ENCODE peak calls at places on chromosomes 5 and 9, in four cellular contexts. C, S, Y and E are unnamed samples.

GRCh38 chr5:59300930-59301329 is 592.6 kb downstream of the PDE4D start:
- DNase-seq in C (no peak), S (no peak), Y (no peak), E (no peak)

GRCh38 chr5:147567917-147568598 is 58.2 kb upstream of the DPYSL3 start:
- DNase-seq in C (no peak), S (no peak), Y (no peak), E (no peak)

GRCh38 chr5:112833971-112834370 is 27.1 kb upstream of the SRP19 start:
- DNase-seq in C (no peak), S (no peak), Y (no peak), E (no peak)

GRCh38 chr5:136642976-136643375 is 277.6 kb upstream of the TRPC7 start:
- DNase-seq in C (no peak), S (no peak), Y (no peak), E (no peak)

GRCh38 chr5:123086376-123087055 is 2.5 kb upstream of the PRDM6 start:
- DNase-seq in C (no peak), S (no peak), Y (no peak), E (no peak)

GRCh38 chr5:123142206-123142915 is 53.3 kb downstream of the PRDM6 start:
- DNase-seq in C (no peak), S (no peak), Y (no peak), E (no peak)

GRCh38 chr9:129482521-129483466 is 138.1 kb downstream of the C9orf50 start:
- DNase-seq in C (no peak), S (no peak), Y (peak; percentile 84), E (peak; percentile 69)

GRCh38 chr5:158720316-158720715 is 379.4 kb downstream of the EBF1 start:
- DNase-seq in C (no peak), S (no peak), Y (no peak), E (no peak)

GRCh38 chr5:107401470-107402085 is 269.2 kb downstream of the EFNA5 start:
- DNase-seq in C (no peak), S (no peak), Y (no peak), E (no peak)

DNA sequence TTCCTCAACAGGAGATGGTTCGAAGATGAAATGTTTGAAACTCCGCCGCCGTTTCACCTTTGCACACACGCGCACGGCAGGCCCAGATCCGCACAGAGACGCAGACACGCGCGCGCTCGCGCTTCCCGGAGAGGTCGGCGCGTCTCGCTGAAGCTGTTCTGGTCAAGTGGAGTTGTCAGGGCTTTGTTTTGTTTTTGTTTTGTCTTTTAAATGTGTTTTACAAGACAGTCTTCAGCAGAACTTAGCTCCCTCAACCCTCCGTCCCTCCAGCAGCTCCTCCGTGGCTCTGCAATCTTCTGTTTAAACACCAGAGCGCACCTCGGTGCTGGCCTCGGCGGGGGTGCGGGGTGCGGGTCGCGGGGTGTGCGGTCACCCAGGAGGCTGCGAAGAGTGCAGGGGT is 5.3 kb upstream of the IRX2 start:
- DNase-seq in C (no peak), S (no peak), Y (no peak), E (no peak)
- TF ChIP-seq TARDBP in C (no peak), S (no peak), Y (no peak), E (no peak)

GRCh38 chr5:133202066-133202665 is 150.4 kb downstream of the HSPA4 start:
- DNase-seq in C (no peak), S (no peak), Y (no peak), E (no peak)

GRCh38 chr5:133201310-133201709 is 149.5 kb downstream of the HSPA4 start:
- DNase-seq in C (no peak), S (no peak), Y (no peak), E (no peak)

GRCh38 chr5:133205649-133206048 is 153.8 kb downstream of the HSPA4 start:
- DNase-seq in C (no peak), S (no peak), Y (no peak), E (no peak)

GRCh38 chr5:133205204-133205603 is 153.4 kb downstream of the HSPA4 start:
- DNase-seq in C (no peak), S (no peak), Y (no peak), E (no peak)

DNA sequence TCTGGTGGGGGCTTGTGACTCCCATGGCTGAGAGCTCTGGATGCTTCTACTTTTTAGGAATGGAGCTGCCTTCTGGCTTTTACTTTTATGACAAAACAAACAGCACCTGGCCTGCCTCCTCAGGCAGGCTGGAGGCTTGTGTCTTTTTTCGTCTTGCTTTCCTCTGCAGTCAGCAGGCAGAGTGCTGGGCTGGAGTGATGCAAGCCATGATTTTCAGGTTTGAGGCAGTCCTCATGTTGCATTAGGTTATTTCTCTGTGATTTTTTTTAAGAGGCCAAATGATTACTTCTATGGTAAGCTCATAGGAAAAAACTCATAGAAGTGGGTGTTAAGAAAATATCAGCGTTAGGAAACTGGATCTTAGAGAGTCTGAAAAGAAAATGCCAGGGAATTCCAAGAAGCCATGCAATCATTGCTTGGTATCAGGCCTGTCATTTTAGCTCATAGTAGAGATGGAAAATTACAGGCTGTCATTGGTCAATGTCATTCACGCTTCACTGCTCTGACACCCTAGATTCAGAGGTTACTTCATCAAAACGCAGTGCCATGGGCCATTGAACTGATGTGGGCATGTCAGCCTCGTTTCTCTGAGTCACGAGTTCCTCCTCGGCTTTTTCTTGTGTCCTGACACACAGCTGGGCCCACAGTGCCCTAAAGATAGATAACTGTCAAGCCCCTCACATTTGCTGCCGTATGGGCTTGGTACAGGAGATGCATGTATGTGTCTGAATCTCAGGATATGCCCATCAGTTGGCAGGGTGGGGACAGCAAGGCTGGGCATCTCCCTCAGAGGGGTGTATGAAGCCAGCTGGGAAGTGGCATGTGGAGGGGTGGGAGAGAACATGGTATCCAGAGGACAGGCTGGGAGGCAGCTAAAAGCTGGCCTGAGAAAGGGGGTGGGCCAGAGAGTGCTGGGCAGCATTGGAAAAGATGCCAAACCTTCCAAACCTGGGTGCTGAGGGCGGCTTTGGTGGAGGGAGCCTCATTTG is 151.8 kb downstream of the HSPA4 start:
- DNase-seq in C (no peak), S (no peak), Y (no peak), E (no peak)
- TF ChIP-seq FOXM1 in C (no peak), S (no peak), Y (no peak), E (no peak)

DNA sequence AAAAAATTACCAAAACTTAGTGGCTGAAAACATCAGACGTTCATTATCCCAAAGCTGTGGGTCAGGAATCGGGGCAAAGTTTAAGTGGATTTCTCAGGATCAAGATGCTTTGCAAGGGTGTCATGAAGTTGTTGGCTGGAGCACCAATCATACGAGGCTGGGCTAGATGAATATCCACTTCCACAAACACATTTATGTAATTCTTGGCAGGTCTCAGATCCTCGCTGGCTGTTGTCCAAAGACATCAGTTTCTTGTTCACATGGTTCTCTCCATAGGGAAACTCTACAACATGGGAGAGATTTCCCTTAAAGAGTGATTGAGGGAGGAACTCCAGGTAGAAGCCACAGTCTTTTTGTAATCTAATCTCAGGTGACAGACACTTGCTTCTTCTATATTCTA is 20.2 kb upstream of the CCDC192 start:
- DNase-seq in C (no peak), S (no peak), Y (no peak), E (no peak)
- TF ChIP-seq TARDBP in C (no peak), S (no peak), Y (no peak), E (no peak)

GRCh38 chr9:68844623-68845612 is 139.9 kb downstream of the PIP5K1B start:
- DNase-seq in C (no peak), S (peak; percentile 25), Y (peak; percentile 39), E (peak; percentile 53)
- TF ChIP-seq FOXM1 in C (no peak), S (no peak), Y (no peak), E (no peak)

GRCh38 chr9:99490736-99491135 is 268.7 kb downstream of the SEC61B start:
- DNase-seq in C (no peak), S (no peak), Y (no peak), E (no peak)
- TF ChIP-seq TARDBP in C (no peak), S (no peak), Y (no peak), E (no peak)

DNA sequence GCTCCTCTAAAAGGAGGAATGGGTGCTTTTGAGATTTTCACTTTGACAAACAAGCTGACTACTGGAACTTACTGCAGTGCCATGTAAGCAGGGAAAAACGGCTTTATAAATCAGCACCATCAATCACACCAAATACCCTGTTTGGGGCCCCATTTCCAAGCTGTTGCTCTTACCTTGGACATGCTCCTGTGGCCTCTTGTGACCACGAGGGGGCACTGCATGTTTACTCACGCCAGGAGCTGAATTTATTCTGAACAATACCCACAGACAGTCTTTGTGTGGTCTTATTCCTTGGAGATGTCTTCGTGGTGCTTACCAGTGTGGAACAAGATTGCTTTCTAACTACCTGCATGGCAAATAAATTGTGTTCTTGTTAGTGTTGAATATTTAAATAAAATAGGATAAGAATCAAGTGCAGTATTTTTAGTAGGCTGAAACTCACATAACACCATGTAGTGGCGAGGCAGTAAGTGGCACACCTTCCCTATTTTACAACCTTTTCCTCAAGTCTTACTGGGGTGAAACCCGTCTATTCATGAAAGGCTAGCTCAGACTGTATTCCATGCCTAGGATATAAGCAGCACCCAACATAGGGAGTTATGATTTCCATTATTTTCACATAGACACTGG is 155.5 kb upstream of the NMUR2 start:
- DNase-seq in C (no peak), S (peak; percentile 13), Y (peak; percentile 27), E (peak; percentile 37)
- TF ChIP-seq FOXM1 in C (no peak), S (no peak), Y (no peak), E (no peak)

GRCh38 chr5:15768936-15769335 is 269.0 kb downstream of the FBXL7 start:
- DNase-seq in C (no peak), S (no peak), Y (no peak), E (no peak)

GRCh38 chr5:15762668-15763067 is 262.7 kb downstream of the FBXL7 start:
- DNase-seq in C (no peak), S (no peak), Y (no peak), E (no peak)

GRCh38 chr5:15763754-15764153 is 263.8 kb downstream of the FBXL7 start:
- DNase-seq in C (no peak), S (no peak), Y (no peak), E (no peak)
- TF ChIP-seq TARDBP in C (no peak), S (no peak), Y (no peak), E (no peak)

GRCh38 chr9:33177633-33178032 is 10.5 kb upstream of the B4GALT1 start:
- DNase-seq in C (no peak), S (no peak), Y (no peak), E (no peak)

GRCh38 chr9:33175633-33176325 is 8.6 kb upstream of the B4GALT1 start:
- DNase-seq in C (no peak), S (no peak), Y (no peak), E (no peak)

GRCh38 chr9:33184947-33185346 is 17.8 kb upstream of the B4GALT1 start:
- DNase-seq in C (no peak), S (no peak), Y (no peak), E (no peak)

GRCh38 chr9:33180526-33181184 is 13.5 kb upstream of the B4GALT1 start:
- DNase-seq in C (no peak), S (no peak), Y (no peak), E (no peak)

GRCh38 chr9:33179298-33179697 is 12.2 kb upstream of the B4GALT1 start:
- DNase-seq in C (no peak), S (no peak), Y (no peak), E (no peak)
- TF ChIP-seq FOXM1 in C (no peak), S (no peak), Y (no peak), E (no peak)